ENCODE peak calls at places on chromosome 21, in five cellular contexts. M is left ventricle myocardium inferior, F is right atrium auricular region, W is brain microvascular endothelial cell, R is AG04450. L is an unnamed sample.

GRCh38 chr21:46195595-46196195 is 11.4 kb upstream of the SPATC1L start:
- DNase-seq in M (peak), F (no peak), W (no peak), R (no peak), L (peak)

GRCh38 chr21:33855190-33855589 is 60.4 kb downstream of the ATP5PO start:
- DNase-seq in M (no peak), F (no peak), W (no peak), R (no peak), L (no peak)

GRCh38 chr21:33775100-33775828 is 133.0 kb downstream of the ITSN1 start:
- DNase-seq in M (no peak), F (no peak), W (no peak), R (no peak), L (no peak)

GRCh38 chr21:44855572-44855971 is 17.9 kb downstream of the PTTG1IP start:
- DNase-seq in M (no peak), F (no peak), W (no peak), R (no peak), L (no peak)

GRCh38 chr21:43190544-43191340 is 21.9 kb downstream of the CRYAA start:
- DNase-seq in M (no peak), F (no peak), W (no peak), R (no peak), L (peak)

GRCh38 chr21:46406001-46406400 is 52.7 kb upstream of the DIP2A start:
- DNase-seq in M (no peak), F (no peak), W (no peak), R (no peak), L (no peak)

GRCh38 chr21:41899431-41900202 is 20.5 kb upstream of the PRDM15 start:
- DNase-seq in M (no peak), F (no peak), W (no peak), R (no peak), L (no peak)

GRCh38 chr21:45551316-45551715 is 9.1 kb upstream of the SLC19A1 start:
- DNase-seq in M (peak), F (no peak), W (peak), R (no peak), L (no peak)

GRCh38 chr21:45719177-45719802 is 75.8 kb downstream of the PCBP3 start:
- DNase-seq in M (no peak), F (no peak), W (no peak), R (no peak), L (no peak)

GRCh38 chr21:27023186-27023585 is 56.3 kb upstream of the ADAMTS5 start:
- DNase-seq in M (no peak), F (no peak), W (no peak), R (no peak), L (no peak)

GRCh38 chr21:42835611-42836401 is 43.5 kb downstream of the WDR4 start:
- DNase-seq in M (no peak), F (peak), W (no peak), R (no peak), L (no peak)

GRCh38 chr21:45847870-45848269 is 133.7 kb upstream of the COL6A1 start:
- DNase-seq in M (no peak), F (no peak), W (no peak), R (no peak), L (no peak)

GRCh38 chr21:38921511-38922215 is 115.9 kb downstream of the ETS2 start:
- DNase-seq in M (no peak), F (no peak), W (no peak), R (no peak), L (no peak)

GRCh38 chr21:44765231-44766013 is 36.2 kb downstream of the UBE2G2 start:
- DNase-seq in M (no peak), F (no peak), W (no peak), R (no peak), L (peak)

GRCh38 chr21:31234936-31235335 is 109.1 kb downstream of the TIAM1 start:
- DNase-seq in M (no peak), F (no peak), W (no peak), R (no peak), L (no peak)

GRCh38 chr21:39373634-39374033 is 24.7 kb upstream of the HMGN1 start:
- DNase-seq in M (no peak), F (no peak), W (peak), R (no peak), L (no peak)

GRCh38 chr21:31107871-31108270 is 69.6 kb upstream of the KRTAP19-8 start:
- DNase-seq in M (no peak), F (no peak), W (no peak), R (no peak), L (no peak)

GRCh38 chr21:28633803-28634572 is 358.7 kb downstream of the LTN1 start:
- DNase-seq in M (peak), F (peak), W (peak), R (no peak), L (no peak)

GRCh38 chr21:20971296-20971921 is 26.8 kb upstream of the NCAM2 start:
- DNase-seq in M (peak), F (no peak), W (peak), R (peak), L (no peak)

GRCh38 chr21:42659416-42660117 is 6.1 kb downstream of the PDE9A start:
- DNase-seq in M (no peak), F (no peak), W (no peak), R (no peak), L (no peak)

GRCh38 chr21:25934771-25935224 is 200.0 kb downstream of the GABPA start:
- DNase-seq in M (peak), F (peak), W (peak), R (peak), L (no peak)

GRCh38 chr21:45295576-45296365 is 8.1 kb upstream of the POFUT2 start:
- DNase-seq in M (peak), F (peak), W (peak), R (no peak), L (peak)

GRCh38 chr21:37061926-37062591 is 10.8 kb downstream of the PIGP start:
- DNase-seq in M (no peak), F (no peak), W (peak), R (no peak), L (no peak)

GRCh38 chr21:45992311-45993209 is 11.0 kb downstream of the COL6A1 start:
- DNase-seq in M (peak), F (peak), W (no peak), R (no peak), L (peak)

GRCh38 chr21:38297193-38297592 is 40.4 kb downstream of the KCNJ15 start:
- DNase-seq in M (no peak), F (no peak), W (peak), R (no peak), L (no peak)

GRCh38 chr21:38679531-38679930 is 126.2 kb upstream of the ETS2 start:
- DNase-seq in M (no peak), F (no peak), W (peak), R (no peak), L (no peak)

GRCh38 chr21:18772876-18773275 is 369.3 kb upstream of the TMPRSS15 start:
- DNase-seq in M (no peak), F (no peak), W (no peak), R (no peak), L (no peak)

GRCh38 chr21:23660560-23660959 is 1946.7 kb downstream of the MRPL39 start:
- DNase-seq in M (no peak), F (no peak), W (no peak), R (no peak), L (no peak)

GRCh38 chr21:42059141-42059540 is 12.0 kb upstream of the UMODL1 start:
- DNase-seq in M (no peak), F (no peak), W (no peak), R (no peak), L (no peak)

GRCh38 chr21:21806711-21807597 is 808.7 kb downstream of the NCAM2 start:
- DNase-seq in M (no peak), F (no peak), W (no peak), R (no peak), L (no peak)

GRCh38 chr21:45001134-45002095 is 61.6 kb downstream of the SLX9 start:
- DNase-seq in M (peak), F (no peak), W (no peak), R (peak), L (no peak)

GRCh38 chr21:44579056-44579832 is 1.2 kb downstream of the KRTAP10-5 start:
- DNase-seq in M (no peak), F (peak), W (no peak), R (no peak), L (peak)

GRCh38 chr21:33478182-33478581 is 1.6 kb downstream of the TMEM50B start:
- DNase-seq in M (no peak), F (no peak), W (no peak), R (no peak), L (no peak)

GRCh38 chr21:16069713-16070112 is 339.9 kb downstream of the USP25 start:
- DNase-seq in M (no peak), F (no peak), W (no peak), R (no peak), L (no peak)

GRCh38 chr21:16071082-16071481 is 341.3 kb downstream of the USP25 start:
- DNase-seq in M (no peak), F (no peak), W (no peak), R (no peak), L (no peak)

GRCh38 chr21:16071761-16072160 is 342.0 kb downstream of the USP25 start:
- DNase-seq in M (no peak), F (no peak), W (no peak), R (no peak), L (no peak)

GRCh38 chr21:16072176-16072575 is 342.4 kb downstream of the USP25 start:
- DNase-seq in M (no peak), F (no peak), W (no peak), R (no peak), L (no peak)

DNA sequence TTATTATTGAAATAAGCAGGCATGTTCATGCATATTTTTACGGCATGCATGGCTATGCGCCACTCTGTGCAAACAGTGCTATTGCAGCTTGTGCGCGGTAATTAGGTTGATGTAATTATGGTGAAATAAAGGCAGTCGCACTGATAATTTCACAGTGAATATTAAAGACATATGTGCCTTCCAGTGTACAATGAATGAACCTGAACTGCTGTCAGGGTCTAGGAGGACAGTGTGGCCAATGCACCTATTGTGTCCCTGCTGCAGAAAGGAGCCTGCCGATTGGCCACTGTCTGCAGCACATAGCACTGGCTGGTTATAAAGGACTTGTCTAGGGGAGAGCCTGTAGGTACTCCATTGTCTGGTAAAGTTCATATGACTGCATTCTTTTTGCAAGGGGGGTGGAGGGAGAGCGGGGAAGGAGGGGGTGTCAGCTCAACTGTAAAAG is 340.4 kb downstream of the USP25 start:
- DNase-seq in M (no peak), F (no peak), W (no peak), R (no peak), L (no peak)
- TF ChIP-seq CTCF in M (no peak), F (no peak), W (no peak), R (no peak), L (no peak)

DNA sequence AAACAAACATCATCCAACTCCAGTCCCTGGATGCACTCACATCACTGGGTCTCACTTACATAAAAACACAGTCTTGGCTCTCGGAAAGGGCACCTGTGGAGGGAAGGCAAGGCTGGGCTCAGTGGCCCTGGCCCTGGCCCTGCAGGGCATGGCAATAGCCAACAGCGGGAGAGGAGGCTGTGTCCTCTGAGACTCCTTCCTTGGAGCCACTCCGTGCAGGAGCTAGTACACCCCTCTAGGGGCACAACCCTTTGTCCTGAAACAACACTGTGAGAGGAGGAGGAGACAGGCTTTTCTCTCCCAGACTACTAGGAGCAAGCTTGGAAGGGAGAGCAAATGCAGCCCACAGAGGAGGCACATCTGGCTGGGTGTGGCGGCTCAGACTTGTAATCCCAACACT is 28.0 kb downstream of the URB1 start:
- DNase-seq in M (no peak), F (no peak), W (no peak), R (no peak), L (no peak)
- TF ChIP-seq CTCF in M (peak), F (no peak), W (no peak), R (no peak), L (peak)

GRCh38 chr21:35682874-35683549 is 377.3 kb downstream of the SETD4 start:
- DNase-seq in M (no peak), F (no peak), W (no peak), R (no peak), L (no peak)

GRCh38 chr21:35677298-35677841 is 383.0 kb downstream of the SETD4 start:
- DNase-seq in M (no peak), F (no peak), W (no peak), R (no peak), L (no peak)

GRCh38 chr21:35674895-35675470 is 385.3 kb downstream of the SETD4 start:
- DNase-seq in M (no peak), F (no peak), W (no peak), R (no peak), L (no peak)

GRCh38 chr21:35674272-35674671 is 386.1 kb downstream of the SETD4 start:
- DNase-seq in M (no peak), F (no peak), W (no peak), R (no peak), L (no peak)

GRCh38 chr21:35678393-35678792 is 381.9 kb downstream of the SETD4 start:
- DNase-seq in M (no peak), F (no peak), W (no peak), R (no peak), L (no peak)
- TF ChIP-seq CTCF in M (no peak), F (no peak), W (no peak), R (no peak), L (no peak)

GRCh38 chr21:17730782-17731181 is 88.4 kb downstream of the C21orf91 start:
- DNase-seq in M (no peak), F (no peak), W (no peak), R (no peak), L (no peak)

GRCh38 chr21:17727361-17727760 is 91.8 kb downstream of the C21orf91 start:
- DNase-seq in M (no peak), F (no peak), W (no peak), R (no peak), L (no peak)

GRCh38 chr21:17725339-17725738 is 93.8 kb downstream of the C21orf91 start:
- DNase-seq in M (no peak), F (no peak), W (no peak), R (no peak), L (no peak)

GRCh38 chr21:17729455-17729854 is 89.7 kb downstream of the C21orf91 start:
- DNase-seq in M (no peak), F (no peak), W (no peak), R (no peak), L (no peak)

GRCh38 chr21:17726047-17726446 is 93.1 kb downstream of the C21orf91 start:
- DNase-seq in M (no peak), F (no peak), W (no peak), R (no peak), L (no peak)
- TF ChIP-seq CTCF in M (no peak), F (no peak), W (no peak), R (peak), L (no peak)

L was measured in osteocyte.